ENCODE peak calls at places on chromosomes 13 and 19, in ten cellular contexts. Y, F, U, Z, J, E, M, B, H and O are unnamed samples.

GRCh38 chr19:13099073-13099999 is 3.3 kb downstream of the LYL1 start:
- DNase-seq in Y (peak; percentile 74), F (no peak), U (peak; percentile 48), Z (peak; percentile 57), J (no peak), E (peak; percentile 94), M (no peak), B (peak; percentile 86), H (no peak), O (no peak)

GRCh38 chr19:10701955-10702307 is 692 bp downstream of the QTRT1 start:
- DNase-seq in Y (no peak), F (no peak), U (peak; percentile 58), Z (peak; percentile 31), J (no peak), E (no peak), M (peak; percentile 40), B (peak; percentile 22), H (peak; percentile 8), O (peak; percentile 82)

GRCh38 chr19:7879102-7879770 is 5.0 kb upstream of the PRR36 start:
- DNase-seq in Y (no peak), F (no peak), U (peak; percentile 57), Z (no peak), J (no peak), E (no peak), M (no peak), B (no peak), H (no peak), O (no peak)

GRCh38 chr19:48746738-48747575 is at the start of gene IZUMO1:
- DNase-seq in Y (no peak), F (no peak), U (peak; percentile 87), Z (peak; percentile 52), J (peak; percentile 69), E (peak; percentile 91), M (peak; percentile 90), B (peak; percentile 67), H (peak; percentile 76), O (peak; percentile 89)

GRCh38 chr13:28499579-28499978 is 4.7 kb upstream of the FLT1 start:
- DNase-seq in Y (no peak), F (no peak), U (no peak), Z (no peak), J (peak; percentile 63), E (peak; percentile 45), M (peak; percentile 59), B (no peak), H (no peak), O (no peak)

GRCh38 chr19:4059931-4060620 is 6.6 kb downstream of the ZBTB7A start:
- DNase-seq in Y (peak; percentile 31), F (no peak), U (peak; percentile 52), Z (no peak), J (peak; percentile 40), E (no peak), M (peak; percentile 85), B (peak; percentile 63), H (no peak), O (no peak)

GRCh38 chr19:42092350-42092749 is 16.4 kb downstream of the ZNF574 start:
- DNase-seq in Y (peak; percentile 18), F (peak; percentile 39), U (no peak), Z (no peak), J (peak; percentile 49), E (peak; percentile 95), M (peak; percentile 37), B (peak; percentile 62), H (peak; percentile 68), O (peak; percentile 63)

GRCh38 chr19:52896431-52897148 is 845 bp downstream of the ZNF320 start:
- DNase-seq in Y (no peak), F (no peak), U (peak; percentile 50), Z (peak; percentile 22), J (peak; percentile 42), E (peak; percentile 39), M (peak; percentile 65), B (no peak), H (no peak), O (peak; percentile 56)

GRCh38 chr13:84668637-84669036 is 786.4 kb upstream of the SLITRK1 start:
- DNase-seq in Y (no peak), F (no peak), U (no peak), Z (no peak), J (no peak), E (no peak), M (no peak), B (no peak), H (no peak), O (no peak)

GRCh38 chr19:3176715-3177501 is 1.7 kb upstream of the S1PR4 start:
- DNase-seq in Y (peak; percentile 54), F (peak; percentile 32), U (no peak), Z (no peak), J (peak; percentile 95), E (peak; percentile 33), M (peak; percentile 91), B (peak; percentile 86), H (no peak), O (no peak)

GRCh38 chr13:44930280-44930679 is 59.0 kb downstream of the NUFIP1 start:
- DNase-seq in Y (no peak), F (no peak), U (no peak), Z (no peak), J (no peak), E (no peak), M (no peak), B (no peak), H (no peak), O (no peak)

GRCh38 chr19:4338441-4339350 is at the start of gene STAP2:
- DNase-seq in Y (no peak), F (peak; percentile 50), U (no peak), Z (no peak), J (peak; percentile 59), E (peak; percentile 32), M (no peak), B (peak; percentile 37), H (no peak), O (no peak)